ENCODE peak calls at places on chromosomes 6 and 20, in five cellular contexts. D is psoas muscle, K is dorsolateral prefrontal cortex, T is ovary, R is ascending aorta. G is an unnamed sample.

GRCh38 chr6:152380351-152380767 is 256.8 kb downstream of the SYNE1 start:
- DNase-seq in D (no peak), K (no peak), T (no peak), R (no peak), G (no peak)

GRCh38 chr20:23396961-23397620 is 24.2 kb downstream of the NAPB start:
- DNase-seq in D (no peak), K (no peak), T (no peak), R (no peak), G (no peak)

GRCh38 chr20:52493177-52493711 is 301.7 kb upstream of the ZFP64 start:
- DNase-seq in D (no peak), K (no peak), T (no peak), R (no peak), G (peak; percentile 50)

GRCh38 chr6:154096316-154096715 is 57.3 kb downstream of the OPRM1 start:
- DNase-seq in D (no peak), K (no peak), T (no peak), R (no peak), G (no peak)

GRCh38 chr6:137962725-137963124 is 95.7 kb downstream of the TNFAIP3 start:
- DNase-seq in D (no peak), K (no peak), T (no peak), R (no peak), G (no peak)

GRCh38 chr6:27168586-27169443 is 78.7 kb upstream of the PRSS16 start:
- DNase-seq in D (no peak), K (no peak), T (no peak), R (no peak), G (peak; percentile 29)

GRCh38 chr20:51958636-51959542 is 156.6 kb upstream of the SALL4 start:
- DNase-seq in D (no peak), K (no peak), T (no peak), R (no peak), G (no peak)

GRCh38 chr6:56851541-56852248 is 103.2 kb upstream of the BEND6 start:
- DNase-seq in D (no peak), K (peak; percentile 52), T (peak; percentile 45), R (peak; percentile 77), G (peak; percentile 75)

GRCh38 chr20:2652724-2653510 is 485 bp downstream of the NOP56 start:
- DNase-seq in D (no peak), K (peak; percentile 46), T (no peak), R (peak; percentile 69), G (no peak)

GRCh38 chr20:32203556-32204484 is 3.7 kb downstream of the PLAGL2 start:
- DNase-seq in D (no peak), K (no peak), T (no peak), R (no peak), G (no peak)

GRCh38 chr6:21186479-21187055 is 407.0 kb upstream of the SOX4 start:
- DNase-seq in D (no peak), K (no peak), T (no peak), R (no peak), G (no peak)

GRCh38 chr6:15551262-15551661 is 111.6 kb downstream of the DTNBP1 start:
- DNase-seq in D (no peak), K (no peak), T (no peak), R (no peak), G (no peak)

GRCh38 chr6:91081452-91082067 is 494.7 kb upstream of the MAP3K7 start:
- DNase-seq in D (no peak), K (no peak), T (no peak), R (no peak), G (peak; percentile 43)

GRCh38 chr6:108027054-108027453 is 47.5 kb downstream of the OSTM1 start:
- DNase-seq in D (no peak), K (no peak), T (no peak), R (no peak), G (no peak)

GRCh38 chr20:34979366-34980153 is 23.9 kb downstream of the MYH7B start:
- DNase-seq in D (peak; percentile 82), K (no peak), T (no peak), R (no peak), G (no peak)

GRCh38 chr6:137874204-137875001 is 7.3 kb downstream of the TNFAIP3 start:
- DNase-seq in D (no peak), K (no peak), T (no peak), R (no peak), G (no peak)

GRCh38 chr6:143427109-143427817 is 23.2 kb downstream of the ADAT2 start:
- DNase-seq in D (peak; percentile 73), K (peak; percentile 65), T (peak; percentile 83), R (peak; percentile 83), G (peak; percentile 64)

GRCh38 chr6:130178692-130179091 is 44.1 kb downstream of the SAMD3 start:
- DNase-seq in D (no peak), K (no peak), T (no peak), R (no peak), G (peak; percentile 74)

GRCh38 chr6:160534050-160534696 is 129.9 kb downstream of the LPA start:
- DNase-seq in D (peak; percentile 63), K (peak; percentile 68), T (peak; percentile 73), R (peak; percentile 80), G (peak; percentile 46)

GRCh38 chr6:55209059-55209458 is 34.7 kb downstream of the HCRTR2 start:
- DNase-seq in D (no peak), K (no peak), T (no peak), R (no peak), G (no peak)

GRCh38 chr20:17969276-17969883 is 562 bp downstream of the MGME1 start:
- DNase-seq in D (peak; percentile 72), K (no peak), T (no peak), R (no peak), G (peak; percentile 45)

GRCh38 chr20:55273149-55273548 is 732.2 kb downstream of the CBLN4 start:
- DNase-seq in D (no peak), K (no peak), T (no peak), R (no peak), G (no peak)

GRCh38 chr6:16472349-16473069 is 234.1 kb downstream of the GMPR start:
- DNase-seq in D (no peak), K (no peak), T (no peak), R (no peak), G (peak; percentile 52)

GRCh38 chr6:37653933-37654565 is 43.6 kb downstream of the MDGA1 start:
- DNase-seq in D (no peak), K (no peak), T (no peak), R (no peak), G (peak; percentile 32)

GRCh38 chr20:52130406-52130805 is 61.2 kb downstream of the ZFP64 start:
- DNase-seq in D (no peak), K (no peak), T (no peak), R (no peak), G (no peak)

GRCh38 chr6:125268765-125269164 is 33.0 kb downstream of the HDDC2 start:
- DNase-seq in D (no peak), K (no peak), T (no peak), R (no peak), G (no peak)

GRCh38 chr6:44667668-44668390 is 280.3 kb downstream of the CDC5L start:
- DNase-seq in D (no peak), K (no peak), T (no peak), R (peak; percentile 60), G (peak; percentile 87)

GRCh38 chr6:23368557-23368956 is 757.5 kb upstream of the NRSN1 start:
- DNase-seq in D (no peak), K (no peak), T (no peak), R (no peak), G (no peak)

DNA sequence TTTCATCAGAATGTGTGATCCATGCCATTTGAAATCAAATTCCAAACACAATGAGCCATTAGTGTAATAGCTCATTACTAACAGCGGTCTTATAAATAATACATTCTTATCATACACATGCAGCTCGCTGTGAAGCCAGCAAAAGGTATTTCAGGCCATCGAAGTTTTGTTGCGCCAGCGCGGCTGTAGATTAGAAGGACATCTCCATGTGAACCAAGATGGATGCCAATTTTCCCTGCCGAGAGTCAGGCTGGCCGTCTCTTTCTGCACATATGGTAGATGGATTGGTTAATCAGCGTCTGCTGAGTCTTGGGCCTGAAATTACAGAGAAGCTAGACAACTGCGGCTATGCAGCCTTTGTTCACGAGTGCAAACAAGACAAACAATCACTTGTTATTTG is 44.1 kb downstream of the CFAP61 start:
- DNase-seq in D (no peak), K (peak; percentile 35), T (no peak), R (no peak), G (no peak)
- H3K27me3 ChIP-seq in D (no peaks in the 10 kb centered on the region), K (no peaks in the 10 kb centered on the region), T (no peaks in the 10 kb centered on the region), R (no peaks in the 10 kb centered on the region), G (peaks cover 8% of the 10 kb centered on the region)

GRCh38 chr20:58795181-58795922 is 55.4 kb downstream of the GNAS-AS1 start:
- DNase-seq in D (no peak), K (no peak), T (no peak), R (no peak), G (no peak)
- H3K27me3 ChIP-seq in D (no peaks in the 10 kb centered on the region), K (no peaks in the 10 kb centered on the region), T (no peaks in the 10 kb centered on the region), R (no peaks in the 10 kb centered on the region), G (peaks cover 6% of the 10 kb centered on the region)

GRCh38 chr20:63465380-63466249 is 6.8 kb downstream of the KCNQ2 start:
- DNase-seq in D (no peak), K (no peak), T (no peak), R (no peak), G (no peak)
- H3K27me3 ChIP-seq in D (peaks cover 1% of the 10 kb centered on the region), K (no peaks in the 10 kb centered on the region), T (no peaks in the 10 kb centered on the region), R (no peaks in the 10 kb centered on the region), G (peaks cover 91% of the 10 kb centered on the region)

GRCh38 chr20:57474191-57474590 is 50.7 kb downstream of the CTCFL start:
- DNase-seq in D (no peak), K (no peak), T (no peak), R (peak; percentile 19), G (no peak)
- H3K27me3 ChIP-seq in D (no peaks in the 10 kb centered on the region), K (no peaks in the 10 kb centered on the region), T (no peaks in the 10 kb centered on the region), R (no peaks in the 10 kb centered on the region), G (no peaks in the 10 kb centered on the region)

DNA sequence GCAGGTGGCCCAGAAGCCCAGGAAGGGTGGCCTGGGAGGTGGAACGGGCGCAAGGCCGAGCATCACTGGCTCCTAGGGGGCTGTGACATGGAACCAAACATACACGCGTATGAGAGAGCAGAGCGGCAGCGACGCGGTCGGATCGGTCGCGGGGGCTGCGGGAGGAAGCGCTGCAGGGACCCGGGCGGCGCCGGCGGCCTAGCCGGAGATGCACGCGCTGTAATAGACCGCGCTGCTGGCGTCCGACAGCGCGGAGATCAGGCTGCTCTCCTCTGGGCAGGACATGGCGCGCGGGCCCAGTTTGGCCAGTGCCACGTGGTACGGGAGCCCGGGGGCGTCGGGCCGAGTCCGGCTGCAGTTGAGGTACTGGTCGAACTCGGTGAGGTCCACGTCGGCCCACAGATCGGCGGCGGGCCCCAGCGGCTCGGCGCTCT is 1.5 kb downstream of the SOX18 start:
- DNase-seq in D (no peak), K (no peak), T (no peak), R (no peak), G (peak; percentile 52)
- H3K27me3 ChIP-seq in D (peaks cover 30% of the 10 kb centered on the region), K (peaks cover 5% of the 10 kb centered on the region), T (peaks cover 7% of the 10 kb centered on the region), R (peaks cover 13% of the 10 kb centered on the region), G (no peaks in the 10 kb centered on the region)